ENCODE peak calls at places on chromosomes 1 and 21, in four cellular contexts. One of them, this sample, is unnamed.

GRCh38 chr1:2795926-2796325 is 5.6 kb downstream of the TTC34 start:
- DNase-seq in A549: no peak
- DNase-seq in IMR-90: no peak
- DNase-seq in HepG2: no peak
- DNase-seq in this sample: no peak

GRCh38 chr1:115641762-115642167 is at the start of gene VANGL1:
- DNase-seq in A549: peak
- DNase-seq in IMR-90: peak
- DNase-seq in HepG2: peak
- DNase-seq in this sample: peak

GRCh38 chr1:159250817-159251216 is 46.1 kb downstream of the ACKR1 start:
- DNase-seq in A549: no peak
- DNase-seq in IMR-90: no peak
- DNase-seq in HepG2: no peak
- DNase-seq in this sample: no peak

GRCh38 chr1:180040034-180040433 is 85.4 kb downstream of the CEP350 start:
- DNase-seq in A549: no peak
- DNase-seq in IMR-90: peak
- DNase-seq in HepG2: no peak
- DNase-seq in this sample: no peak

GRCh38 chr1:53896673-53897229 is 2.8 kb downstream of the DIO1 start:
- DNase-seq in A549: no peak
- DNase-seq in IMR-90: peak
- DNase-seq in HepG2: peak
- DNase-seq in this sample: no peak

GRCh38 chr1:178093150-178093957 is 550 bp upstream of the RASAL2 start:
- DNase-seq in A549: peak
- DNase-seq in IMR-90: peak
- DNase-seq in HepG2: peak
- DNase-seq in this sample: peak

GRCh38 chr21:39776589-39776988 is 31.6 kb downstream of the IGSF5 start:
- DNase-seq in A549: no peak
- DNase-seq in IMR-90: no peak
- DNase-seq in HepG2: no peak
- DNase-seq in this sample: no peak

GRCh38 chr1:245695211-245695610 is 540.4 kb downstream of the KIF26B start:
- DNase-seq in A549: no peak
- DNase-seq in IMR-90: no peak
- DNase-seq in HepG2: no peak
- DNase-seq in this sample: no peak

GRCh38 chr1:232472485-232473041 is 157.4 kb downstream of the SIPA1L2 start:
- DNase-seq in A549: no peak
- DNase-seq in IMR-90: peak
- DNase-seq in HepG2: no peak
- DNase-seq in this sample: no peak

GRCh38 chr21:46018615-46019014 is 37.0 kb downstream of the COL6A1 start:
- DNase-seq in A549: no peak
- DNase-seq in IMR-90: no peak
- DNase-seq in HepG2: no peak
- DNase-seq in this sample: no peak

GRCh38 chr1:17799642-17800041 is 44.5 kb downstream of the ACTL8 start:
- DNase-seq in A549: no peak
- DNase-seq in IMR-90: no peak
- DNase-seq in HepG2: no peak
- DNase-seq in this sample: no peak

GRCh38 chr21:36629061-36629460 is 69.9 kb upstream of the SIM2 start:
- DNase-seq in A549: no peak
- DNase-seq in IMR-90: no peak
- DNase-seq in HepG2: no peak
- DNase-seq in this sample: no peak

GRCh38 chr1:198681831-198682756 is 43.3 kb downstream of the PTPRC start:
- DNase-seq in A549: no peak
- DNase-seq in IMR-90: peak
- DNase-seq in HepG2: no peak
- DNase-seq in this sample: peak

GRCh38 chr1:61441723-61442262 is 283.1 kb downstream of the TM2D1 start:
- DNase-seq in A549: no peak
- DNase-seq in IMR-90: no peak
- DNase-seq in HepG2: no peak
- DNase-seq in this sample: no peak

GRCh38 chr1:93346472-93346991 is 825 bp downstream of the DR1 start:
- DNase-seq in A549: no peak
- DNase-seq in IMR-90: peak
- DNase-seq in HepG2: peak
- DNase-seq in this sample: peak

GRCh38 chr21:22892757-22893156 is 1894.5 kb downstream of the NCAM2 start:
- DNase-seq in A549: no peak
- DNase-seq in IMR-90: no peak
- DNase-seq in HepG2: no peak
- DNase-seq in this sample: no peak

GRCh38 chr1:1175221-1176062 is 1.8 kb downstream of the TTLL10 start:
- DNase-seq in A549: no peak
- DNase-seq in IMR-90: no peak
- DNase-seq in HepG2: no peak
- DNase-seq in this sample: no peak

GRCh38 chr1:151992345-151993083 is 1.1 kb downstream of the S100A10 start:
- DNase-seq in A549: peak
- DNase-seq in IMR-90: peak
- DNase-seq in HepG2: peak
- DNase-seq in this sample: peak

GRCh38 chr1:229221106-229222019 is 49.5 kb upstream of the RAB4A start:
- DNase-seq in A549: peak
- DNase-seq in IMR-90: peak
- DNase-seq in HepG2: peak
- DNase-seq in this sample: no peak

GRCh38 chr1:178470411-178470960 is 26.3 kb downstream of the CLEC20A start:
- DNase-seq in A549: no peak
- DNase-seq in IMR-90: no peak
- DNase-seq in HepG2: no peak
- DNase-seq in this sample: no peak

GRCh38 chr1:201543871-201544521 is 5.1 kb downstream of the NAV1 start:
- DNase-seq in A549: no peak
- DNase-seq in IMR-90: peak
- DNase-seq in HepG2: no peak
- DNase-seq in this sample: peak

GRCh38 chr1:111867868-111868440 is 112.3 kb downstream of the DDX20 start:
- DNase-seq in A549: no peak
- DNase-seq in IMR-90: no peak
- DNase-seq in HepG2: no peak
- DNase-seq in this sample: no peak
- TF ChIP-seq MAZ in A549: no peak
- TF ChIP-seq MAZ in IMR-90: no peak
- TF ChIP-seq MAZ in HepG2: no peak
- TF ChIP-seq MAZ in this sample: no peak

GRCh38 chr1:147811273-147811672 is 50.9 kb upstream of the GJA5 start:
- DNase-seq in A549: no peak
- DNase-seq in IMR-90: no peak
- DNase-seq in HepG2: no peak
- DNase-seq in this sample: no peak
- TF ChIP-seq MAZ in A549: no peak
- TF ChIP-seq MAZ in IMR-90: no peak
- TF ChIP-seq MAZ in HepG2: no peak
- TF ChIP-seq MAZ in this sample: no peak

DNA sequence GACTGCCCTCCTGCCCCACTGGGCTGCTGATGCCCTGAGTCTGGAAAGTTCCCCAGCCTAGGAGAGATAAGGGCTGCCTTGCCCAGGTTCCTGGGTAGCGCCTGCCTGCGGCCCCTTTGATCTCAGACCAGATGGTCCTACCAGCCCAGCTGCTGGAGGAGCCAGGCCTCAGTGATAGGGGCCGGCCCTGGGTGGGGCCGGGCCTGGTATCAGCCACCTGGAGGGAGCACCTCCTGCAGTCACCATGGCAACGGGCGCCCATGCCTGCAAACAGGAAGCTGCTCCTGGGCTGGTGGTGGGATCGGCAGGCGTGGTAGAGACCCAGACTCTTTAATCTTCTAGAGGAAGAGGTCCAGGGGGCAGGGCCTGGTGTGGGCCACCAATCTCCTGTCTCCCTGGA is 119.7 kb upstream of the WNT4 start:
- DNase-seq in A549: no peak
- DNase-seq in IMR-90: no peak
- DNase-seq in HepG2: no peak
- DNase-seq in this sample: peak
- TF ChIP-seq MAZ in A549: no peak
- TF ChIP-seq MAZ in IMR-90: no peak
- TF ChIP-seq MAZ in HepG2: no peak
- TF ChIP-seq MAZ in this sample: no peak

GRCh38 chr21:32979598-32980268 is 46.0 kb upstream of the OLIG2 start:
- DNase-seq in A549: no peak
- DNase-seq in IMR-90: no peak
- DNase-seq in HepG2: no peak
- DNase-seq in this sample: no peak
- TF ChIP-seq MAZ in A549: no peak
- TF ChIP-seq MAZ in IMR-90: no peak
- TF ChIP-seq MAZ in HepG2: no peak
- TF ChIP-seq MAZ in this sample: no peak

DNA sequence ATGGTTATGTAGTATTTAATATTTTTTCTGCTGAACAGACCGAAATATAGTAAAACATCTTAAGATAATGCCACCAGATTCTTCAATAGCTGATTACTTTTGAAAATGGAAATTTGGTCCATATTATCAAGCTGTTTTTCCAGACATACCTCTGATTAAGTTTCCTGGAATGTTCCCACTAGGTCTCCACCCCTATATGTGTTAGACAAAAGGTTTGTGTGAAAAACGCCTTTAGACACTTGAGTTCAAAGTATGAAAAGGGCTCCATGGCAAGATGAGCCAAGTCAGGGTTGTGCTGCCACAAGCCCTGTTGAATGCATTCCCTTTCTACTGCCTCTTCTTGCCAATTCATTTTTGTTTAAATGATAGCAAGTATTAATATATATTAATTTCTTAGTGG is 52.7 kb downstream of the ZBTB17 start:
- DNase-seq in A549: no peak
- DNase-seq in IMR-90: peak
- DNase-seq in HepG2: no peak
- DNase-seq in this sample: no peak
- TF ChIP-seq MAZ in A549: no peak
- TF ChIP-seq MAZ in IMR-90: no peak
- TF ChIP-seq MAZ in HepG2: no peak
- TF ChIP-seq MAZ in this sample: no peak

DNA sequence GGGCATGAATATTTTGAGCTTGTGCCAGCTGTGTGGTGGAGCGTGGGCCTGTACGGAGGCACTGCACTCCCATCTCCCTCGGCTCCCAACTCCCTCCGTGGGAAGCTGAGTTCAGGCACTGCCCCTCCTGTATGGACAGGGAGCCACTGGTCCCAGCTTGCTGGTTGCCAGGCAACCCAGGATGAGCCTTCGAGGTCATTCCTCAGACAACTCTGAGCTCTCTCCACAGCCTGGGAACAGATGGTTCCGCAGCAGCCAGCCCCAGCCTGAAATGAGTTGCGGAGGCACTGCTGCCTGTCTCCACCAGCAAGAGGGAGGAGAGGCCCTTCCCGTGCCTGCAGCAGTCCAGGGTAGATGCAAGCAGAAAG is 58.4 kb upstream of the TENT5B start:
- DNase-seq in A549: no peak
- DNase-seq in IMR-90: peak
- DNase-seq in HepG2: no peak
- DNase-seq in this sample: peak
- TF ChIP-seq MAZ in A549: no peak
- TF ChIP-seq MAZ in IMR-90: no peak
- TF ChIP-seq MAZ in HepG2: no peak
- TF ChIP-seq MAZ in this sample: no peak

This sample was measured in K562.